ENCODE peak calls at places on chromosomes 4 and X, in five cellular contexts. One of them, this sample, is unnamed.

GRCh38 chrX:111100191-111100590 is 4.2 kb downstream of the PAK3 start:
- DNase-seq in glutamatergic neuron: peak
- DNase-seq in NCI-H460: peak
- DNase-seq in pons: peak
- DNase-seq in brain microvascular endothelial cell: no peak
- DNase-seq in this sample: peak

GRCh38 chrX:120752431-120753128 is 122.7 kb upstream of the C1GALT1C1 start:
- DNase-seq in glutamatergic neuron: no peak
- DNase-seq in NCI-H460: no peak
- DNase-seq in pons: no peak
- DNase-seq in brain microvascular endothelial cell: no peak
- DNase-seq in this sample: no peak

GRCh38 chrX:155718964-155719586 is 106.3 kb upstream of the TMLHE start:
- DNase-seq in glutamatergic neuron: no peak
- DNase-seq in NCI-H460: no peak
- DNase-seq in pons: peak
- DNase-seq in brain microvascular endothelial cell: peak
- DNase-seq in this sample: peak

GRCh38 chr4:104975617-104976016 is 171.1 kb upstream of the TET2 start:
- DNase-seq in glutamatergic neuron: no peak
- DNase-seq in NCI-H460: no peak
- DNase-seq in pons: no peak
- DNase-seq in brain microvascular endothelial cell: no peak
- DNase-seq in this sample: no peak

GRCh38 chrX:53071604-53072417 is 10.4 kb upstream of the TSPYL2 start:
- DNase-seq in glutamatergic neuron: peak
- DNase-seq in NCI-H460: peak
- DNase-seq in pons: peak
- DNase-seq in brain microvascular endothelial cell: peak
- DNase-seq in this sample: peak

GRCh38 chrX:25011589-25012432 is 4.0 kb downstream of the ARX start:
- DNase-seq in glutamatergic neuron: no peak
- DNase-seq in NCI-H460: no peak
- DNase-seq in pons: no peak
- DNase-seq in brain microvascular endothelial cell: no peak
- DNase-seq in this sample: no peak

GRCh38 chr4:139214039-139214534 is 37.1 kb upstream of the ELF2 start:
- DNase-seq in glutamatergic neuron: no peak
- DNase-seq in NCI-H460: no peak
- DNase-seq in pons: peak
- DNase-seq in brain microvascular endothelial cell: no peak
- DNase-seq in this sample: peak

GRCh38 chr4:7129871-7130609 is 62.2 kb upstream of the GRPEL1 start:
- DNase-seq in glutamatergic neuron: no peak
- DNase-seq in NCI-H460: no peak
- DNase-seq in pons: no peak
- DNase-seq in brain microvascular endothelial cell: no peak
- DNase-seq in this sample: no peak

GRCh38 chr4:27010334-27010940 is 149.8 kb downstream of the STIM2 start:
- DNase-seq in glutamatergic neuron: peak
- DNase-seq in NCI-H460: peak
- DNase-seq in pons: peak
- DNase-seq in brain microvascular endothelial cell: peak
- DNase-seq in this sample: peak

GRCh38 chr4:168569066-168569908 is 72.4 kb downstream of the PALLD start:
- DNase-seq in glutamatergic neuron: no peak
- DNase-seq in NCI-H460: peak
- DNase-seq in pons: no peak
- DNase-seq in brain microvascular endothelial cell: no peak
- DNase-seq in this sample: no peak

GRCh38 chrX:77899081-77899828 is at the start of gene COX7B:
- DNase-seq in glutamatergic neuron: peak
- DNase-seq in NCI-H460: peak
- DNase-seq in pons: peak
- DNase-seq in brain microvascular endothelial cell: peak
- DNase-seq in this sample: peak

GRCh38 chr4:8307126-8307525 is 37.6 kb downstream of the HTRA3 start:
- DNase-seq in glutamatergic neuron: peak
- DNase-seq in NCI-H460: no peak
- DNase-seq in pons: no peak
- DNase-seq in brain microvascular endothelial cell: no peak
- DNase-seq in this sample: no peak

GRCh38 chr4:139740121-139740520 is 74.5 kb downstream of the MGST2 start:
- DNase-seq in glutamatergic neuron: no peak
- DNase-seq in NCI-H460: no peak
- DNase-seq in pons: no peak
- DNase-seq in brain microvascular endothelial cell: no peak
- DNase-seq in this sample: peak

GRCh38 chrX:25941559-25942250 is 196.4 kb upstream of the MAGEB18 start:
- DNase-seq in glutamatergic neuron: no peak
- DNase-seq in NCI-H460: no peak
- DNase-seq in pons: no peak
- DNase-seq in brain microvascular endothelial cell: no peak
- DNase-seq in this sample: no peak

GRCh38 chrX:78092296-78092695 is 11.8 kb upstream of the PGK1 start:
- DNase-seq in glutamatergic neuron: peak
- DNase-seq in NCI-H460: peak
- DNase-seq in pons: no peak
- DNase-seq in brain microvascular endothelial cell: peak
- DNase-seq in this sample: no peak

GRCh38 chr4:110418641-110419040 is 57.3 kb upstream of the ENPEP start:
- DNase-seq in glutamatergic neuron: no peak
- DNase-seq in NCI-H460: no peak
- DNase-seq in pons: no peak
- DNase-seq in brain microvascular endothelial cell: no peak
- DNase-seq in this sample: no peak

GRCh38 chr4:41887821-41888699 is 47.2 kb upstream of the TMEM33 start:
- DNase-seq in glutamatergic neuron: peak
- DNase-seq in NCI-H460: peak
- DNase-seq in pons: peak
- DNase-seq in brain microvascular endothelial cell: peak
- DNase-seq in this sample: peak

GRCh38 chr4:4364486-4365208 is 22.3 kb upstream of the NSG1 start:
- DNase-seq in glutamatergic neuron: no peak
- DNase-seq in NCI-H460: no peak
- DNase-seq in pons: no peak
- DNase-seq in brain microvascular endothelial cell: no peak
- DNase-seq in this sample: no peak

GRCh38 chrX:49915352-49916222 is 6.8 kb upstream of the CLCN5 start:
- DNase-seq in glutamatergic neuron: peak
- DNase-seq in NCI-H460: peak
- DNase-seq in pons: peak
- DNase-seq in brain microvascular endothelial cell: peak
- DNase-seq in this sample: peak

GRCh38 chr4:126414741-126415140 is 1100.0 kb downstream of the FAT4 start:
- DNase-seq in glutamatergic neuron: no peak
- DNase-seq in NCI-H460: no peak
- DNase-seq in pons: no peak
- DNase-seq in brain microvascular endothelial cell: no peak
- DNase-seq in this sample: no peak

GRCh38 chrX:1137531-1137930 is 74.9 kb downstream of the CRLF2 start:
- DNase-seq in glutamatergic neuron: no peak
- DNase-seq in NCI-H460: no peak
- DNase-seq in pons: no peak
- DNase-seq in brain microvascular endothelial cell: no peak
- DNase-seq in this sample: no peak

GRCh38 chr4:8221476-8221875 is 22.4 kb downstream of the SH3TC1 start:
- DNase-seq in glutamatergic neuron: no peak
- DNase-seq in NCI-H460: no peak
- DNase-seq in pons: peak
- DNase-seq in brain microvascular endothelial cell: no peak
- DNase-seq in this sample: peak

GRCh38 chr4:52863324-52863723 is 1.2 kb downstream of the RASL11B start:
- DNase-seq in glutamatergic neuron: no peak
- DNase-seq in NCI-H460: no peak
- DNase-seq in pons: no peak
- DNase-seq in brain microvascular endothelial cell: no peak
- DNase-seq in this sample: no peak

GRCh38 chrX:21958888-21959287 is 18.4 kb downstream of the SMS start:
- DNase-seq in glutamatergic neuron: no peak
- DNase-seq in NCI-H460: no peak
- DNase-seq in pons: no peak
- DNase-seq in brain microvascular endothelial cell: no peak
- DNase-seq in this sample: no peak

GRCh38 chr4:8580321-8581093 is at the start of gene GPR78:
- DNase-seq in glutamatergic neuron: peak
- DNase-seq in NCI-H460: peak
- DNase-seq in pons: no peak
- DNase-seq in brain microvascular endothelial cell: peak
- DNase-seq in this sample: no peak

GRCh38 chr4:109864134-109864533 is 16.2 kb downstream of the LRIT3 start:
- DNase-seq in glutamatergic neuron: no peak
- DNase-seq in NCI-H460: no peak
- DNase-seq in pons: no peak
- DNase-seq in brain microvascular endothelial cell: no peak
- DNase-seq in this sample: no peak

GRCh38 chr4:72991889-72992288 is 77.6 kb downstream of the COX18 start:
- DNase-seq in glutamatergic neuron: no peak
- DNase-seq in NCI-H460: no peak
- DNase-seq in pons: no peak
- DNase-seq in brain microvascular endothelial cell: no peak
- DNase-seq in this sample: no peak

GRCh38 chr4:147749811-147750321 is 18.0 kb downstream of the ARHGAP10 start:
- DNase-seq in glutamatergic neuron: no peak
- DNase-seq in NCI-H460: no peak
- DNase-seq in pons: no peak
- DNase-seq in brain microvascular endothelial cell: no peak
- DNase-seq in this sample: no peak

GRCh38 chr4:1345905-1346780 is 865 bp upstream of the UVSSA start:
- DNase-seq in glutamatergic neuron: peak
- DNase-seq in NCI-H460: no peak
- DNase-seq in pons: no peak
- DNase-seq in brain microvascular endothelial cell: peak
- DNase-seq in this sample: peak

GRCh38 chr4:110624016-110624770 is 1.3 kb upstream of the PITX2 start:
- DNase-seq in glutamatergic neuron: no peak
- DNase-seq in NCI-H460: no peak
- DNase-seq in pons: no peak
- DNase-seq in brain microvascular endothelial cell: no peak
- DNase-seq in this sample: no peak

GRCh38 chr4:101279377-101279871 is 67.9 kb downstream of the PPP3CA start:
- DNase-seq in glutamatergic neuron: no peak
- DNase-seq in NCI-H460: no peak
- DNase-seq in pons: peak
- DNase-seq in brain microvascular endothelial cell: peak
- DNase-seq in this sample: peak

GRCh38 chrX:55099162-55099561 is 10.3 kb downstream of the PAGE2 start:
- DNase-seq in glutamatergic neuron: no peak
- DNase-seq in NCI-H460: no peak
- DNase-seq in pons: no peak
- DNase-seq in brain microvascular endothelial cell: no peak
- DNase-seq in this sample: no peak

GRCh38 chr4:48041535-48042137 is 25.1 kb downstream of the NIPAL1 start:
- DNase-seq in glutamatergic neuron: no peak
- DNase-seq in NCI-H460: no peak
- DNase-seq in pons: no peak
- DNase-seq in brain microvascular endothelial cell: no peak
- DNase-seq in this sample: no peak

GRCh38 chr4:6548201-6548881 is 26.6 kb upstream of the MAN2B2 start:
- DNase-seq in glutamatergic neuron: peak
- DNase-seq in NCI-H460: peak
- DNase-seq in pons: peak
- DNase-seq in brain microvascular endothelial cell: peak
- DNase-seq in this sample: no peak

GRCh38 chr4:7134737-7135388 is 57.5 kb upstream of the SORCS2 start:
- DNase-seq in glutamatergic neuron: no peak
- DNase-seq in NCI-H460: no peak
- DNase-seq in pons: peak
- DNase-seq in brain microvascular endothelial cell: peak
- DNase-seq in this sample: peak

GRCh38 chrX:137025930-137026329 is 7.9 kb downstream of the GPR101 start:
- DNase-seq in glutamatergic neuron: no peak
- DNase-seq in NCI-H460: no peak
- DNase-seq in pons: no peak
- DNase-seq in brain microvascular endothelial cell: no peak
- DNase-seq in this sample: no peak

GRCh38 chr4:113256946-113257345 is 207.5 kb downstream of the ANK2 start:
- DNase-seq in glutamatergic neuron: no peak
- DNase-seq in NCI-H460: no peak
- DNase-seq in pons: no peak
- DNase-seq in brain microvascular endothelial cell: no peak
- DNase-seq in this sample: no peak

GRCh38 chr4:22235798-22236197 is 280.1 kb downstream of the ADGRA3 start:
- DNase-seq in glutamatergic neuron: peak
- DNase-seq in NCI-H460: no peak
- DNase-seq in pons: no peak
- DNase-seq in brain microvascular endothelial cell: no peak
- DNase-seq in this sample: no peak

GRCh38 chr4:12579172-12579571 is 905.0 kb downstream of the RAB28 start:
- DNase-seq in glutamatergic neuron: no peak
- DNase-seq in NCI-H460: no peak
- DNase-seq in pons: no peak
- DNase-seq in brain microvascular endothelial cell: no peak
- DNase-seq in this sample: no peak